ENCODE peak calls at places on chromosomes 6 and 20, in five cellular contexts. One of them, this sample, is unnamed.
A peak's percentile ranks its signal among the peaks of the same experiment; 100 is the strongest.

GRCh38 chr6:137531376-137532092 is 37.3 kb upstream of the OLIG3 start:
- DNase-seq in hepatocyte: no peak
- DNase-seq in CD8-positive, alpha-beta T cell: no peak
- DNase-seq in psoas muscle: no peak
- DNase-seq in neural progenitor cell: no peak
- DNase-seq in this sample: no peak

GRCh38 chr20:37503256-37503927 is 17.7 kb upstream of the NNAT start:
- DNase-seq in hepatocyte: no peak
- DNase-seq in CD8-positive, alpha-beta T cell: no peak
- DNase-seq in psoas muscle: no peak
- DNase-seq in neural progenitor cell: no peak
- DNase-seq in this sample: no peak

GRCh38 chr6:31791324-31792089 is 4.0 kb downstream of the VARS1 start:
- DNase-seq in hepatocyte: peak; percentile 77
- DNase-seq in CD8-positive, alpha-beta T cell: no peak
- DNase-seq in psoas muscle: no peak
- DNase-seq in neural progenitor cell: peak; percentile 82
- DNase-seq in this sample: no peak

GRCh38 chr6:157568702-157569101 is 187.7 kb downstream of the ZDHHC14 start:
- DNase-seq in hepatocyte: no peak
- DNase-seq in CD8-positive, alpha-beta T cell: no peak
- DNase-seq in psoas muscle: no peak
- DNase-seq in neural progenitor cell: no peak
- DNase-seq in this sample: no peak

GRCh38 chr6:129748901-129749748 is 39.1 kb upstream of the ARHGAP18 start:
- DNase-seq in hepatocyte: no peak
- DNase-seq in CD8-positive, alpha-beta T cell: no peak
- DNase-seq in psoas muscle: no peak
- DNase-seq in neural progenitor cell: no peak
- DNase-seq in this sample: no peak

GRCh38 chr6:24419526-24419925 is 16.8 kb downstream of the MRS2 start:
- DNase-seq in hepatocyte: no peak
- DNase-seq in CD8-positive, alpha-beta T cell: no peak
- DNase-seq in psoas muscle: no peak
- DNase-seq in neural progenitor cell: no peak
- DNase-seq in this sample: no peak

GRCh38 chr6:77511860-77512259 is 48.6 kb upstream of the HTR1B start:
- DNase-seq in hepatocyte: no peak
- DNase-seq in CD8-positive, alpha-beta T cell: no peak
- DNase-seq in psoas muscle: no peak
- DNase-seq in neural progenitor cell: no peak
- DNase-seq in this sample: no peak

GRCh38 chr6:39574991-39575390 is 150.2 kb downstream of the KIF6 start:
- DNase-seq in hepatocyte: no peak
- DNase-seq in CD8-positive, alpha-beta T cell: no peak
- DNase-seq in psoas muscle: no peak
- DNase-seq in neural progenitor cell: no peak
- DNase-seq in this sample: no peak

GRCh38 chr20:63738687-63739128 is 868 bp upstream of the SLC2A4RG start:
- DNase-seq in hepatocyte: peak; percentile 81
- DNase-seq in CD8-positive, alpha-beta T cell: no peak
- DNase-seq in psoas muscle: peak; percentile 77
- DNase-seq in neural progenitor cell: peak; percentile 90
- DNase-seq in this sample: peak; percentile 64

GRCh38 chr20:6767166-6767535 is 335 bp upstream of the BMP2 start:
- DNase-seq in hepatocyte: no peak
- DNase-seq in CD8-positive, alpha-beta T cell: no peak
- DNase-seq in psoas muscle: no peak
- DNase-seq in neural progenitor cell: no peak
- DNase-seq in this sample: no peak

GRCh38 chr6:1285589-1286340 is 26.1 kb upstream of the FOXQ1 start:
- DNase-seq in hepatocyte: peak; percentile 33
- DNase-seq in CD8-positive, alpha-beta T cell: no peak
- DNase-seq in psoas muscle: no peak
- DNase-seq in neural progenitor cell: no peak
- DNase-seq in this sample: no peak

GRCh38 chr20:62012631-62013030 is 53.0 kb downstream of the TAF4 start:
- DNase-seq in hepatocyte: no peak
- DNase-seq in CD8-positive, alpha-beta T cell: no peak
- DNase-seq in psoas muscle: no peak
- DNase-seq in neural progenitor cell: no peak
- DNase-seq in this sample: no peak

GRCh38 chr6:40146902-40147301 is 212.6 kb upstream of the MOCS1 start:
- DNase-seq in hepatocyte: no peak
- DNase-seq in CD8-positive, alpha-beta T cell: no peak
- DNase-seq in psoas muscle: no peak
- DNase-seq in neural progenitor cell: no peak
- DNase-seq in this sample: no peak

GRCh38 chr20:34127787-34128186 is 15.7 kb upstream of the EIF2S2 start:
- DNase-seq in hepatocyte: no peak
- DNase-seq in CD8-positive, alpha-beta T cell: no peak
- DNase-seq in psoas muscle: no peak
- DNase-seq in neural progenitor cell: no peak
- DNase-seq in this sample: no peak

GRCh38 chr6:113843500-113844068 is 13.6 kb upstream of the MARCKS start:
- DNase-seq in hepatocyte: no peak
- DNase-seq in CD8-positive, alpha-beta T cell: no peak
- DNase-seq in psoas muscle: no peak
- DNase-seq in neural progenitor cell: peak; percentile 28
- DNase-seq in this sample: no peak

GRCh38 chr20:1667510-1668085 is 10.0 kb upstream of the SIRPG start:
- DNase-seq in hepatocyte: no peak
- DNase-seq in CD8-positive, alpha-beta T cell: no peak
- DNase-seq in psoas muscle: no peak
- DNase-seq in neural progenitor cell: no peak
- DNase-seq in this sample: no peak

GRCh38 chr6:116287668-116288282 is 8.0 kb upstream of the TSPYL1 start:
- DNase-seq in hepatocyte: peak; percentile 65
- DNase-seq in CD8-positive, alpha-beta T cell: no peak
- DNase-seq in psoas muscle: no peak
- DNase-seq in neural progenitor cell: peak; percentile 56
- DNase-seq in this sample: peak; percentile 53

GRCh38 chr6:102114402-102114801 is 720.9 kb downstream of the GRIK2 start:
- DNase-seq in hepatocyte: peak; percentile 18
- DNase-seq in CD8-positive, alpha-beta T cell: no peak
- DNase-seq in psoas muscle: no peak
- DNase-seq in neural progenitor cell: peak; percentile 29
- DNase-seq in this sample: no peak

GRCh38 chr6:124999105-124999764 is 37.0 kb downstream of the RNF217 start:
- DNase-seq in hepatocyte: no peak
- DNase-seq in CD8-positive, alpha-beta T cell: no peak
- DNase-seq in psoas muscle: no peak
- DNase-seq in neural progenitor cell: no peak
- DNase-seq in this sample: peak; percentile 59

GRCh38 chr6:13513606-13514502 is 26.5 kb upstream of the GFOD1 start:
- DNase-seq in hepatocyte: no peak
- DNase-seq in CD8-positive, alpha-beta T cell: no peak
- DNase-seq in psoas muscle: no peak
- DNase-seq in neural progenitor cell: no peak
- DNase-seq in this sample: no peak

GRCh38 chr20:54199721-54200176 is 8.1 kb upstream of the PFDN4 start:
- DNase-seq in hepatocyte: peak; percentile 85
- DNase-seq in CD8-positive, alpha-beta T cell: peak; percentile 60
- DNase-seq in psoas muscle: peak; percentile 67
- DNase-seq in neural progenitor cell: peak; percentile 73
- DNase-seq in this sample: peak; percentile 75

GRCh38 chr6:14810021-14810420 is 435.8 kb upstream of the JARID2 start:
- DNase-seq in hepatocyte: no peak
- DNase-seq in CD8-positive, alpha-beta T cell: no peak
- DNase-seq in psoas muscle: no peak
- DNase-seq in neural progenitor cell: no peak
- DNase-seq in this sample: no peak

DNA sequence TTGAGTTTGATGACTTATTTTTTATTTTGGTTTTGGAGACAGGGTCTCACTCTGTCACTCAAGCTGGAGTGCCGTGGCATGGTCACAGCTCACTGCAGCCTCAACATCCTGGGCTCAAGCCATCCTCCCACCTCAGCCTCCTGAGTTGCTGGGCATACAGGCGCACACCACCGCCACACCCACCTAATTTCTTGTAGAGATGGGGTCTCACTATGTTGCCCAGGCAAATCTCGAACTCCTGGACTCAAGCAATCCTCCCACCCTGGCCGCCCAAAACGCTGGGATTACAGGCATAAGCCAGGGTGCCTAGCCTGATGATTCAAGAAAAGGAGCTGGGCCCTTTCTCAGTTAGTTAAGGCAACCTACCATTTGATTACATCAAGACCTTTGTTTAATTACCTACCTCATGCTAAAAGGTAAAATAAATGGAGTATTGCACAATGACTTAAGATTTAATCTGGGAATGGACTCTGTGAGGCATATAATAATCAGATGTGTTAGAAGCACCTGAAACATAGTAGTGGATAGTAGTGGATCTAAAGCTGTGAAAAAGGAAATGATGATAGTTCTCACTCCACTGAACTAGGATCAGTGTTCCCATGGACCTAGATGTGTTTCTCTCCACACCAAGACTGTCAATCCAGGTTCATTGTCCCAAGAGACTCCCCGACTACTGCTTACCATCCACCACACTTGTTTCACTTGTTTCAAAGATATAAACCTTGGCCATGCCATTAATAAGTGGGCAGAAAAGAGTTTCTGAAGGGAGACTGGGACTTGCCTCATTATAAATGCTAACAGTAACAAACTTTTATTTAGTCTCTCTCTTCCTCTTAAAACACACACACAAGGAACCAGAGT is 2.1 kb downstream of the TNFRSF21 start:
- DNase-seq in hepatocyte: no peak
- DNase-seq in CD8-positive, alpha-beta T cell: no peak
- DNase-seq in psoas muscle: no peak
- DNase-seq in neural progenitor cell: no peak
- DNase-seq in this sample: peak; percentile 17
- H3K4me3 ChIP-seq in hepatocyte: peak overlapping the region; percentile 99
- H3K4me3 ChIP-seq in CD8-positive, alpha-beta T cell: no peak overlapping the region
- H3K4me3 ChIP-seq in psoas muscle: peak overlapping the region; percentile 86
- H3K4me3 ChIP-seq in neural progenitor cell: peak overlapping the region; percentile 73
- H3K4me3 ChIP-seq in this sample: no peak overlapping the region

DNA sequence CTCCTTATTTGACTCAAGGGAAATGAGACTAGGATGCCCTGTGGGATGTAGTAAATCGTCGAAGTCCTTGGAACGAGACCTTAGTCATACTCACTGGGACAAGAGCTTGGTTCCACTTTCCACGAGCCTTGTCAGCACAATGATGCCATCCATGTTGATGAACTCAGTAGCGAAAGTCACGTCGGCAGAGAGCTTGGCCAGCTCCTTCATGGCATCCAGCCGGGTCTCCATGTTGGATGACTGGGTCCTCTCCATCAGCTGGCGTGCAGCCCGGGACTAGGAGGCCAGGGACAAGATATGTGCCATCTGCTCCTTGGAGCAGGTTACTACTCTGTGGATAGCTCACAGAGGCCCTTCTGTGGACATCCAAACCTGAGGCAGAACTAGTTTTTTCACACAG is 17.5 kb downstream of the ELMO2 start:
- DNase-seq in hepatocyte: no peak
- DNase-seq in CD8-positive, alpha-beta T cell: no peak
- DNase-seq in psoas muscle: peak; percentile 66
- DNase-seq in neural progenitor cell: no peak
- DNase-seq in this sample: no peak
- H3K4me1 ChIP-seq in hepatocyte: no peaks in the 10 kb centered on the region
- H3K4me1 ChIP-seq in CD8-positive, alpha-beta T cell: no peaks in the 10 kb centered on the region
- H3K4me1 ChIP-seq in psoas muscle: no peaks in the 10 kb centered on the region
- H3K4me1 ChIP-seq in neural progenitor cell: no peaks in the 10 kb centered on the region
- H3K4me1 ChIP-seq in this sample: no peaks in the 10 kb centered on the region

GRCh38 chr6:166251196-166251595 is 57.0 kb downstream of the PRR18 start:
- DNase-seq in hepatocyte: no peak
- DNase-seq in CD8-positive, alpha-beta T cell: no peak
- DNase-seq in psoas muscle: no peak
- DNase-seq in neural progenitor cell: no peak
- DNase-seq in this sample: no peak
- H3K27ac ChIP-seq in hepatocyte: no peak overlapping the region
- H3K27ac ChIP-seq in CD8-positive, alpha-beta T cell: no peak overlapping the region
- H3K27ac ChIP-seq in psoas muscle: no peak overlapping the region
- H3K27ac ChIP-seq in neural progenitor cell: no peak overlapping the region
- H3K27ac ChIP-seq in this sample: no peak overlapping the region

DNA sequence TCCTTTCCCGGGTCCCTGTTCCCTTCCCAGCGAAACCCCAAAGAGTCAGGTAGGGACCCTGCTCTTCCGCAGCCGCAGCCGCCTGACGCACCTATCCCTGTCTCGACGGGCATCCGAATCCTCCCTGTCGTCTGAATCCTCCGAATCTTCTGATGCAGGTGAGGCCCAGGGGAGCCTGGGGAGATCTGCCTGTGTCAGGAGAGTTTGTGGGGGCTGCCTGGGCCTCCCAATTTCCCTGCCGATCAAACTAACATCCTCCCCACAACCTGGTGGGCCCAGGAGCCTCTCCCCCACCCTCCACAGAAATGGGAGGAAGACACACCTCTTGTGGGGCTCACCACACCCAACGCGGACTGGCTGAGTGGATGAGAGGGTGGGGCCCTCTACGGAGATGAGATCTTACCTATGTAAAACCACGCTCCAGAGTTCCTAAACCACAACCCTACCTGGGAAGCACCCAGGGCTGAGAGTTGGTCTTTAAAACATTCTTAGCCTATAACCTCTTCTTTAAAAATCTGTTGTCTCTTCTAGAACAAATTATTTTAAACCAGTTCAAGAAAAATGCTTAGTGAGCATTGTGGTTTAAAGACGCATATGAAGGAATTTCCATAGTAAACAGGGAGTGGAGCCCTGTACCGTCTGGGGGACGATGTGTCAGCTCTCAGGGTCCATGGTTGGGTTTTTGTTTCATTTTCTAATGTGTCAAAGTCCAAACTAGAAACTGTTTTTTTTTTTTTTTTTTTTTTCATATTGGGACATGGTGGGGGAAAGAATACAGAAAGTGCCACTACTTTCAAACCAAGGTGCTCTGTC is 1.7 kb downstream of the CDC25B start:
- DNase-seq in hepatocyte: no peak
- DNase-seq in CD8-positive, alpha-beta T cell: peak; percentile 68
- DNase-seq in psoas muscle: no peak
- DNase-seq in neural progenitor cell: no peak
- DNase-seq in this sample: peak; percentile 70
- H3K4me3 ChIP-seq in hepatocyte: no peak overlapping the region
- H3K4me3 ChIP-seq in CD8-positive, alpha-beta T cell: peak overlapping the region; percentile 66
- H3K4me3 ChIP-seq in psoas muscle: peak overlapping the region; percentile 86
- H3K4me3 ChIP-seq in neural progenitor cell: peak overlapping the region; percentile 68
- H3K4me3 ChIP-seq in this sample: peak overlapping the region; percentile 27

GRCh38 chr20:58719971-58720371 is 27.4 kb downstream of the NPEPL1 start:
- DNase-seq in hepatocyte: peak; percentile 3
- DNase-seq in CD8-positive, alpha-beta T cell: no peak
- DNase-seq in psoas muscle: no peak
- DNase-seq in neural progenitor cell: no peak
- DNase-seq in this sample: no peak
- H3K4me1 ChIP-seq in hepatocyte: no peaks in the 10 kb centered on the region
- H3K4me1 ChIP-seq in CD8-positive, alpha-beta T cell: no peaks in the 10 kb centered on the region
- H3K4me1 ChIP-seq in psoas muscle: no peaks in the 10 kb centered on the region
- H3K4me1 ChIP-seq in neural progenitor cell: peaks cover 7% of the 10 kb centered on the region
- H3K4me1 ChIP-seq in this sample: no peaks in the 10 kb centered on the region